ENCODE peak calls at places on chromosome 16, in four cellular contexts. S is A549, I is SK-N-SH, N is HepG2. U is an unnamed sample.

GRCh38 chr16:49455181-49455990 is 81.8 kb downstream of the C16orf78 start:
- DNase-seq in N (no peak), S (no peak), I (no peak), U (no peak)

GRCh38 chr16:30353438-30354129 is 1.5 kb downstream of the CD2BP2 start:
- DNase-seq in N (no peak), S (no peak), I (no peak), U (no peak)

GRCh38 chr16:9739301-9739700 is 442.9 kb downstream of the GRIN2A start:
- DNase-seq in S (no peak), N (no peak), I (no peak), U (no peak)

GRCh38 chr16:88479795-88480760 is 27.0 kb downstream of the ZFPM1 start:
- DNase-seq in S (no peak), I (no peak), N (no peak), U (no peak)

GRCh38 chr16:27312580-27313421 is 973 bp upstream of the IL4R start:
- DNase-seq in I (no peak), S (no peak), N (no peak), U (no peak)

GRCh38 chr16:80751167-80751566 is 53.2 kb downstream of the CDYL2 start:
- DNase-seq in I (no peak), S (no peak), N (no peak), U (no peak)

GRCh38 chr16:23013484-23013883 is 135.8 kb downstream of the USP31 start:
- DNase-seq in I (no peak), S (peak; percentile 35), N (peak; percentile 33), U (no peak)

GRCh38 chr16:54846761-54847160 is 83.9 kb upstream of the IRX5 start:
- DNase-seq in N (no peak), S (peak; percentile 8), I (no peak), U (no peak)

GRCh38 chr16:87431926-87432325 is 39.8 kb downstream of the MAP1LC3B start:
- DNase-seq in I (peak; percentile 52), S (no peak), N (no peak), U (no peak)

GRCh38 chr16:72013888-72014538 is 5.5 kb downstream of the DHODH start:
- DNase-seq in I (no peak), N (no peak), S (no peak), U (no peak)

GRCh38 chr16:23072769-23073549 is 76.3 kb downstream of the USP31 start:
- DNase-seq in S (peak; percentile 59), N (no peak), I (peak; percentile 31), U (no peak)

GRCh38 chr16:53457670-53458069 is 23.4 kb downstream of the RBL2 start:
- DNase-seq in I (no peak), N (no peak), S (no peak), U (peak; percentile 92)

GRCh38 chr16:11253009-11253994 is 2.7 kb downstream of the SOCS1 start:
- DNase-seq in I (no peak), S (no peak), N (no peak), U (no peak)

GRCh38 chr16:77289331-77289809 is 90.2 kb downstream of the SYCE1L start:
- DNase-seq in N (no peak), S (peak; percentile 88), I (peak; percentile 15), U (no peak)

GRCh38 chr16:23164736-23165135 is 15.5 kb upstream of the USP31 start:
- DNase-seq in S (no peak), I (no peak), N (no peak), U (no peak)

GRCh38 chr16:1276580-1276878 is 20.7 kb downstream of the TPSD1 start:
- DNase-seq in I (no peak), S (no peak), N (no peak), U (no peak)

GRCh38 chr16:11395008-11395948 is 50.0 kb downstream of the RMI2 start:
- DNase-seq in N (peak; percentile 37), I (peak; percentile 29), S (no peak), U (no peak)

GRCh38 chr16:15983898-15984297 is 34.5 kb downstream of the ABCC1 start:
- DNase-seq in N (no peak), S (no peak), I (no peak), U (no peak)

GRCh38 chr16:15907863-15908478 is 19.6 kb upstream of the CEP20 start:
- DNase-seq in S (peak; percentile 84), I (peak; percentile 31), N (peak; percentile 89), U (peak; percentile 97)

GRCh38 chr16:4032768-4033167 is 83.5 kb downstream of the ADCY9 start:
- DNase-seq in S (no peak), N (no peak), I (no peak), U (no peak)

GRCh38 chr16:81873843-81874752 is 95.0 kb downstream of the PLCG2 start:
- DNase-seq in I (peak; percentile 58), S (peak; percentile 59), N (peak; percentile 45), U (no peak)

GRCh38 chr16:74951676-74952075 is 33.2 kb downstream of the WDR59 start:
- DNase-seq in I (no peak), N (no peak), S (no peak), U (no peak)

GRCh38 chr16:51450913-51451312 is 299.8 kb upstream of the SALL1 start:
- DNase-seq in S (no peak), N (no peak), I (no peak), U (no peak)

GRCh38 chr16:47144559-47144877 is 773 bp upstream of the NETO2 start:
- DNase-seq in N (no peak), I (no peak), S (no peak), U (no peak)

GRCh38 chr16:48421741-48422140 is 36.5 kb upstream of the SIAH1 start:
- DNase-seq in S (no peak), I (no peak), N (no peak), U (no peak)

GRCh38 chr16:3665508-3665907 is 11.0 kb downstream of the DNASE1 start:
- DNase-seq in S (no peak), N (no peak), I (no peak), U (no peak)

GRCh38 chr16:1788708-1789100 is 4.8 kb downstream of the IGFALS start:
- DNase-seq in S (no peak), I (no peak), N (no peak), U (no peak)

GRCh38 chr16:71479420-71479819 is 9.7 kb downstream of the ZNF19 start:
- DNase-seq in S (peak; percentile 29), I (peak; percentile 50), N (peak; percentile 55), U (no peak)

GRCh38 chr16:75296606-75297005 is 45.2 kb upstream of the BCAR1 start:
- DNase-seq in I (peak; percentile 63), S (no peak), N (no peak), U (no peak)

GRCh38 chr16:9395958-9396359 is 304.5 kb downstream of the HAPSTR1 start:
- DNase-seq in S (no peak), I (no peak), N (no peak), U (no peak)

GRCh38 chr16:24681793-24682192 is 47.7 kb upstream of the TNRC6A start:
- DNase-seq in I (no peak), S (peak; percentile 55), N (peak; percentile 59), U (no peak)

GRCh38 chr16:57601801-57602478 is 26.5 kb upstream of the ADGRG1 start:
- DNase-seq in N (no peak), I (no peak), S (no peak), U (peak; percentile 93)
- TF ChIP-seq PBX3 in N (no peak), I (no peak), S (no peak), U (peak; percentile 79)

GRCh38 chr16:73885319-73885718 is 411.3 kb upstream of the PSMD7 start:
- DNase-seq in N (no peak), S (no peak), I (no peak), U (no peak)

GRCh38 chr16:73888840-73889577 is 407.6 kb upstream of the PSMD7 start:
- DNase-seq in I (no peak), N (no peak), S (no peak), U (no peak)

GRCh38 chr16:73886378-73886777 is 410.2 kb upstream of the PSMD7 start:
- DNase-seq in I (no peak), S (no peak), N (no peak), U (no peak)

GRCh38 chr16:73887895-73888294 is 408.7 kb upstream of the PSMD7 start:
- DNase-seq in I (no peak), S (no peak), N (no peak), U (no peak)

GRCh38 chr16:73890524-73891500 is 405.8 kb upstream of the PSMD7 start:
- DNase-seq in S (no peak), I (no peak), N (no peak), U (no peak)
- TF ChIP-seq REST in S (no peak), I (no peak), N (no peak), U (no peak)

GRCh38 chr16:89984215-89984614 is 35.0 kb downstream of the DBNDD1 start:
- DNase-seq in I (no peak), N (no peak), S (no peak), U (no peak)

GRCh38 chr16:89982318-89982717 is 33.8 kb downstream of the DEF8 start:
- DNase-seq in I (no peak), S (no peak), N (no peak), U (no peak)

GRCh38 chr16:89985219-89985618 is 34.0 kb downstream of the DBNDD1 start:
- DNase-seq in N (no peak), S (no peak), I (no peak), U (no peak)

GRCh38 chr16:89983550-89983949 is 35.0 kb downstream of the DEF8 start:
- DNase-seq in S (no peak), I (no peak), N (no peak), U (no peak)

GRCh38 chr16:89981414-89981813 is 32.9 kb downstream of the DEF8 start:
- DNase-seq in S (no peak), N (no peak), I (no peak), U (no peak)
- TF ChIP-seq PBX3 in S (no peak), N (no peak), I (no peak), U (no peak)

DNA sequence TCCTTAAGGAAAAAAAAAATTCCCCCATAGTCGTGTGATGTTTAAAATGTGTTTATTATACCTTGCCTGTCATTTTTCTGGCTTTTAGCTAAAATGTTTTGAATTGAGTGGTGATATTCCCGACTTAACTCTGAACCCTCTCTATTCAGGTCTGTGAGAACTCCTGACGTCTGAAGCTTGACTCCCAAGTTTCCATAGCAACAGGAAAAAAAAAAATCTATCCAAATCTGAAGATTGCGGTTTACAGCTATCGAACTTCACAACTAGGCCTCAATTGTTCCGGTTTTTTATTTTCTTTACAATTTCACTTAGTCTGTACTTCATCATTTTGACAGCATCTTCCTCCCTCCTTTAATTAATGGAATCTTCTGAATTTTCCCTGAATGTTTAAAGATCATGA is 12.9 kb upstream of the HSBP1 start:
- DNase-seq in N (no peak), I (no peak), S (no peak), U (no peak)
- TF ChIP-seq REST in N (no peak), I (no peak), S (no peak), U (no peak)

GRCh38 chr16:62805221-62805857 is 769.1 kb upstream of the CDH8 start:
- DNase-seq in S (no peak), I (no peak), N (no peak), U (no peak)
- TF ChIP-seq PBX3 in S (no peak), I (no peak), N (no peak), U (no peak)